ENCODE peak calls at places on chromosomes 1 and 21, in four cellular contexts. S is endothelial cell; D is CD8-positive, alpha-beta T cell; Z is heart right ventricle. V is an unnamed sample.

GRCh38 chr1:203153989-203154821 is 21.4 kb downstream of the MYBPH start:
- DNase-seq in D (no peak), S (no peak), Z (no peak), V (no peak)

GRCh38 chr1:186626533-186626932 is 53.7 kb downstream of the PTGS2 start:
- DNase-seq in Z (no peak), D (no peak), S (no peak), V (no peak)

GRCh38 chr1:160830321-160831153 is 32.1 kb downstream of the CD244 start:
- DNase-seq in S (peak; percentile 89), Z (peak; percentile 39), D (peak; percentile 81), V (peak; percentile 71)

GRCh38 chr1:161052899-161053298 is 7.1 kb upstream of the USF1 start:
- DNase-seq in Z (no peak), S (no peak), D (no peak), V (no peak)

GRCh38 chr1:30253807-30254440 is 469.5 kb downstream of the MATN1 start:
- DNase-seq in Z (no peak), D (no peak), S (no peak), V (no peak)

GRCh38 chr1:11406845-11407244 is 72.1 kb upstream of the DISP3 start:
- DNase-seq in Z (no peak), S (no peak), D (no peak), V (no peak)

GRCh38 chr21:44958471-44959191 is 18.8 kb downstream of the SLX9 start:
- DNase-seq in D (no peak), Z (peak; percentile 86), S (peak; percentile 37), V (no peak)

GRCh38 chr1:236913371-236914037 is 90.7 kb downstream of the MT1HL1 start:
- DNase-seq in Z (no peak), D (no peak), S (no peak), V (no peak)

GRCh38 chr1:167752219-167752985 is 30.6 kb downstream of the MPZL1 start:
- DNase-seq in D (no peak), S (no peak), Z (no peak), V (no peak)

GRCh38 chr21:17901458-17902092 is 82.4 kb upstream of the C21orf91 start:
- DNase-seq in S (no peak), D (no peak), Z (no peak), V (no peak)

GRCh38 chr1:100141192-100141591 is 8.2 kb downstream of the TRMT13 start:
- DNase-seq in Z (no peak), S (no peak), D (no peak), V (no peak)

GRCh38 chr1:171212607-171213347 is 27.7 kb downstream of the FMO2 start:
- DNase-seq in D (no peak), Z (no peak), S (no peak), V (no peak)

GRCh38 chr1:152996633-152997385 is 4.7 kb upstream of the SPRR3 start:
- DNase-seq in D (no peak), S (no peak), Z (no peak), V (no peak)

GRCh38 chr1:156802421-156802820 is 14.2 kb downstream of the SH2D2A start:
- DNase-seq in Z (no peak), D (no peak), S (no peak), V (no peak)

GRCh38 chr1:32946413-32946812 is 18.2 kb downstream of the RNF19B start:
- DNase-seq in Z (no peak), S (no peak), D (no peak), V (no peak)

GRCh38 chr1:58754683-58755467 is 29.0 kb downstream of the JUN start:
- DNase-seq in Z (no peak), S (no peak), D (peak; percentile 8), V (no peak)

GRCh38 chr1:29962831-29963247 is 726.5 kb downstream of the PTPRU start:
- DNase-seq in S (no peak), D (no peak), Z (no peak), V (no peak)

GRCh38 chr1:12157366-12158231 is 9.2 kb upstream of the TNFRSF1B start:
- DNase-seq in Z (no peak), D (no peak), S (no peak), V (no peak)

GRCh38 chr1:119489201-119489600 is 17.8 kb upstream of the HSD3B1 start:
- DNase-seq in D (no peak), Z (no peak), S (no peak), V (no peak)

GRCh38 chr1:12619396-12620141 is 1.6 kb upstream of the DHRS3 start:
- DNase-seq in Z (peak; percentile 87), S (peak; percentile 89), D (peak; percentile 79), V (peak; percentile 66)

GRCh38 chr1:3814065-3814464 is 17.8 kb upstream of the LRRC47 start:
- DNase-seq in Z (no peak), S (no peak), D (no peak), V (no peak)

GRCh38 chr1:245512980-245513578 is 358.3 kb downstream of the KIF26B start:
- DNase-seq in Z (no peak), D (no peak), S (no peak), V (no peak)

GRCh38 chr1:245877976-245878375 is 629.1 kb downstream of the SMYD3 start:
- DNase-seq in Z (no peak), D (no peak), S (no peak), V (no peak)

GRCh38 chr1:23694371-23694770 is 2.8 kb downstream of the RPL11 start:
- DNase-seq in Z (no peak), D (no peak), S (no peak), V (no peak)

GRCh38 chr1:224616761-224617409 is 768 bp downstream of the CNIH3 start:
- DNase-seq in S (peak; percentile 29), Z (no peak), D (no peak), V (no peak)

GRCh38 chr1:98044071-98044697 is 123.3 kb upstream of the DPYD start:
- DNase-seq in S (no peak), Z (no peak), D (no peak), V (no peak)

GRCh38 chr1:209403921-209404320 is 179.6 kb upstream of the CAMK1G start:
- DNase-seq in D (no peak), S (no peak), Z (no peak), V (no peak)

GRCh38 chr1:6384962-6385672 is 8.4 kb downstream of the ACOT7 start:
- DNase-seq in D (no peak), Z (peak; percentile 30), S (no peak), V (no peak)

GRCh38 chr21:32520885-32521735 is 64.2 kb downstream of the TCP10L start:
- DNase-seq in D (no peak), S (no peak), Z (peak; percentile 91), V (no peak)

GRCh38 chr1:163036661-163037060 is 32.5 kb upstream of the RGS4 start:
- DNase-seq in Z (no peak), D (no peak), S (no peak), V (no peak)

GRCh38 chr1:225744745-225745144 is 32.9 kb upstream of the SRP9 start:
- DNase-seq in D (no peak), Z (no peak), S (no peak), V (no peak)

GRCh38 chr1:225748479-225748878 is 29.1 kb upstream of the SRP9 start:
- DNase-seq in Z (no peak), D (no peak), S (no peak), V (no peak)

GRCh38 chr1:225747566-225747965 is 30.1 kb upstream of the SRP9 start:
- DNase-seq in S (no peak), Z (no peak), D (no peak), V (no peak)

GRCh38 chr1:225745231-225745630 is 32.4 kb upstream of the SRP9 start:
- DNase-seq in S (no peak), Z (no peak), D (no peak), V (no peak)

DNA sequence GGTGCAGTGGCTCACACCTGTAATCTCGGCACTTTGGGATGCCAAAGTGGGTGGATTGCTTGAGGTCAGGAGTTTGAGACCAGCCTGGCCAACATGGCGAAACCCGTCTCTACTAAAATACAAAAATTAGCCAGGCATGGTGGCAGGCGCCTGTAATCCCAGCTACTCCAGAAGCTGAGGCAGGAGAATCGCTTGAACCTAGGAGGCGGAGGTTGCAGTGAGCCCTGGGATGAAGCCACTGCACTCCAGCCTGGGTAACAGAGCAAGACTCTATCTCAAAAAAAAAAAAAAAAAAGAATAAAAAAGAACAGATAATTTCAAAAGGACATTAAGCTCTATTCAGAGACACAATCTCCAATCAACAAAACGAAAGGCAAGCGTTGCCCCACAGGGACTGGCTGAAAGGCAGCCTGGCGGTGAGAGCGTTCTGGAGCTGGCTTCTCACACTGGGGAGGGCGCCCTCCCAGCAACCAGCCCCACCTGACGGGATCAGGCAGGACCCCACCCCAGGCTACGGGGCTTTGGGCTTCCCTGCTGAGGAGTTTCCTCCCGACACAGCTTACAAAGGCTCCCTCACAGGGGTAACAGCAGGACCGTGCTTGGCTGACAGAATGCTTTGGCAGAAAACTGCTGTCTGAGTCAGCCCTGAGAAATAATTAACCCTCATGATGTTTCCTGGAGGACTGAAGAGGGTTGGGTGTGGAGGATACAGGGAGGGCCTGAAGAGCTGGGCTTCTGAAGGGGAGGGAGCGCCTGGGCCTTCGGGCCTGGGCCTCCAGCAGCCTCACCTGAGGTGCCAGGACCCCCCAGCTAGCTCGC is 31.1 kb upstream of the SRP9 start:
- DNase-seq in D (no peak), S (peak; percentile 9), Z (peak; percentile 69), V (peak; percentile 12)
- TF ChIP-seq CTCF in D (no peak), S (no peak), Z (peak; percentile 40), V (peak; percentile 21)

GRCh38 chr1:34426325-34426896 is 249.7 kb downstream of the C1orf94 start:
- DNase-seq in S (no peak), D (no peak), Z (no peak), V (no peak)
- TF ChIP-seq CTCF in S (no peak), D (no peak), Z (no peak), V (no peak)

GRCh38 chr1:18632218-18632588 is 1.6 kb downstream of the PAX7 start:
- DNase-seq in S (peak; percentile 27), Z (no peak), D (no peak), V (no peak)

GRCh38 chr1:18631496-18632217 is 1.0 kb downstream of the PAX7 start:
- DNase-seq in D (no peak), S (peak; percentile 45), Z (no peak), V (no peak)

GRCh38 chr1:18634276-18634675 is 3.6 kb downstream of the PAX7 start:
- DNase-seq in D (no peak), Z (no peak), S (no peak), V (no peak)

GRCh38 chr1:18633428-18634155 is 2.9 kb downstream of the PAX7 start:
- DNase-seq in D (no peak), Z (no peak), S (no peak), V (no peak)

DNA sequence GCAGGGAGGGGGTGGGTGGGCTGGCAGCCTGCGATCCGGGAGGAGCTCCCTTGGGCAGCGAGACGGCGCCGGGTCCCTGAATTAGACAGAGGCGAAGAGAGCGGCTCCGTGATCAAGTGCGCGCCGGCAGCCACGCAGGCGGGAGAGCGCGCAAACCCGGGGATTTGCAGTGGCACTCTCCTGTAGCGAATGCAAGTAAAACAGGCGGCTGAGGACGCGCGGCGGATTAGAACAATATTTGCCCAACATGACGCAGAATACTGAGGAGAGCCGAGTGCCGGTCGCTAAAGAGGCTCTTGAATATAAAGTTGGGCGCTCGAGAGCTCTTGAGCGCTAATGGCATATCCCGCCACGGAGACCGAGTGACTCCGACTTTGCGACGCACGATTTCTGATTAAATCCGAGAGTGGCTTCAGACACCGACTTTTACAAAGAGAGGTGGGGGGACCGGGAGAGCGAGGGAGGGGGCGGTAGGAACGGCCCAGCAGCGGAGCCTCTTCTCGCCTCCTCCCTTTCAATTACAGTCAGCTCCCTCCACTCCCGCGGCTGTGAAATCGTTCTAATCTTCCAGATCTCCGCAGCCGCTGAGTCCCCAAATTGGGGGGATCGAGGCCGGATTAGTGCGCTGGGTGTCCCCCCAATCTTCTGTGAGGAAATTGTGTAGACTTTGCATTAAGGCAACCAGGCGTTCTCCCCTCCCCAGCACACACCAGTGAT is 2.2 kb downstream of the PAX7 start:
- DNase-seq in S (peak; percentile 29), D (no peak), Z (no peak), V (no peak)
- TF ChIP-seq CTCF in S (no peak), D (no peak), Z (no peak), V (no peak)

GRCh38 chr1:42737257-42737656 is 2.8 kb downstream of the CLDN19 start:
- DNase-seq in D (no peak), Z (no peak), S (no peak), V (no peak)
- TF ChIP-seq CTCF in D (no peak), Z (no peak), S (no peak), V (no peak)